ENCODE peak calls at places on chromosomes 4 and X, in eight cellular contexts. G is glutamatergic neuron, T is fibroblast of mammary gland, J is stomach, Y is astrocyte, C is HFF-Myc, Z is A549, A is uterus. O is an unnamed sample.

GRCh38 chr4:184583738-184584502 is 65.3 kb downstream of the CASP3 start:
- DNase-seq in G (no peak), T (no peak), J (no peak), Y (no peak), C (no peak), Z (no peak), A (no peak), O (no peak)

GRCh38 chr4:139208404-139208945 is 31.5 kb upstream of the ELF2 start:
- DNase-seq in G (no peak), T (peak; percentile 98), J (no peak), Y (peak; percentile 72), C (peak; percentile 94), Z (no peak), A (peak; percentile 29), O (peak; percentile 13)

GRCh38 chrX:147803948-147804347 is 107.8 kb upstream of the FMR1 start:
- DNase-seq in G (no peak), T (peak; percentile 2), J (no peak), Y (no peak), C (no peak), Z (peak; percentile 0), A (no peak), O (no peak)

GRCh38 chr4:40848981-40849380 is 99.2 kb downstream of the NSUN7 start:
- DNase-seq in G (no peak), T (peak; percentile 53), J (no peak), Y (no peak), C (no peak), Z (no peak), A (no peak), O (no peak)

GRCh38 chr4:15754323-15754722 is 23.8 kb upstream of the CD38 start:
- DNase-seq in G (no peak), T (no peak), J (no peak), Y (peak; percentile 88), C (no peak), Z (no peak), A (no peak), O (peak; percentile 96)

GRCh38 chr4:95107635-95108034 is 349.9 kb downstream of the BMPR1B start:
- DNase-seq in G (no peak), T (peak; percentile 88), J (peak; percentile 70), Y (peak; percentile 51), C (no peak), Z (no peak), A (no peak), O (peak; percentile 43)

GRCh38 chr4:783133-783541 is 42.8 kb downstream of the CPLX1 start:
- DNase-seq in G (no peak), T (no peak), J (no peak), Y (no peak), C (no peak), Z (no peak), A (no peak), O (no peak)

GRCh38 chr4:56148428-56148827 is 199.7 kb downstream of the CEP135 start:
- DNase-seq in G (no peak), T (peak; percentile 10), J (no peak), Y (no peak), C (no peak), Z (no peak), A (no peak), O (no peak)

GRCh38 chrX:53122013-53122412 is 28.1 kb downstream of the KANTR start:
- DNase-seq in G (no peak), T (no peak), J (no peak), Y (no peak), C (no peak), Z (no peak), A (no peak), O (no peak)

GRCh38 chrX:120452131-120452530 is 17.0 kb downstream of the LAMP2 start:
- DNase-seq in G (no peak), T (peak; percentile 52), J (no peak), Y (no peak), C (no peak), Z (peak; percentile 8), A (no peak), O (peak; percentile 33)

GRCh38 chrX:120450163-120450562 is 18.9 kb downstream of the LAMP2 start:
- DNase-seq in G (no peak), T (no peak), J (no peak), Y (no peak), C (no peak), Z (no peak), A (no peak), O (no peak)

DNA sequence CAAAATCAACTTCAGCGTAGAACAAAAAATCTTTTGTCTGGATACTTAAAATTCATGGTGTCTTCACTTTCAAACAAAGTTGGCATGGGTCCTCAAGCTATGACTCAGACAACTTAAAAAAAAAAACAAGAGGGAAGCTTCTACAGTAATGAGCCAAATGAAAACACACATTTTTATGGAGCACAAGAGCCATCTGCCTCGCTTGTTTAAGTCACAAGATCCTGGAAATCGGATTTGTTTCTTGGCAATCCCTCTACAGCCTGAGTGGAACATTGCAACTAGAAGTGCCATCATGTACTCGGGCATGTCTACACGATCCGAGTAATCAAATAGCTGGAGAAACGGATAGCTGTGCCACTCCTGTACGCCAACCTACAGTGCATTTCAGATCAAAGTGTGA is 22.6 kb downstream of the LAMP2 start:
- DNase-seq in G (no peak), T (peak; percentile 84), J (no peak), Y (peak; percentile 70), C (peak; percentile 37), Z (no peak), A (no peak), O (no peak)
- TF ChIP-seq CTCF in G (no peak), T (peak; percentile 6), J (no peak), Y (no peak), C (no peak), Z (no peak), A (no peak), O (no peak)

GRCh38 chr4:47484169-47484568 is 906 bp upstream of the ATP10D start:
- DNase-seq in G (no peak), T (no peak), J (no peak), Y (no peak), C (no peak), Z (no peak), A (no peak), O (no peak)

GRCh38 chr4:47483722-47484121 is 1.4 kb upstream of the ATP10D start:
- DNase-seq in G (no peak), T (no peak), J (no peak), Y (peak; percentile 42), C (no peak), Z (no peak), A (no peak), O (no peak)

GRCh38 chr4:47486306-47486705 is 1.2 kb downstream of the ATP10D start:
- DNase-seq in G (no peak), T (peak; percentile 30), J (no peak), Y (no peak), C (no peak), Z (no peak), A (no peak), O (no peak)

GRCh38 chr4:47482326-47482725 is 2.7 kb upstream of the ATP10D start:
- DNase-seq in G (no peak), T (peak; percentile 78), J (no peak), Y (peak; percentile 72), C (no peak), Z (no peak), A (no peak), O (peak; percentile 73)

GRCh38 chr4:47485047-47485692 is at the start of gene ATP10D:
- DNase-seq in G (peak; percentile 98), T (peak; percentile 90), J (peak; percentile 96), Y (peak; percentile 87), C (peak; percentile 52), Z (peak; percentile 62), A (peak; percentile 95), O (peak; percentile 91)
- TF ChIP-seq CTCF in G (no peak), T (no peak), J (no peak), Y (no peak), C (no peak), Z (no peak), A (peak; percentile 27), O (peak; percentile 38)

DNA sequence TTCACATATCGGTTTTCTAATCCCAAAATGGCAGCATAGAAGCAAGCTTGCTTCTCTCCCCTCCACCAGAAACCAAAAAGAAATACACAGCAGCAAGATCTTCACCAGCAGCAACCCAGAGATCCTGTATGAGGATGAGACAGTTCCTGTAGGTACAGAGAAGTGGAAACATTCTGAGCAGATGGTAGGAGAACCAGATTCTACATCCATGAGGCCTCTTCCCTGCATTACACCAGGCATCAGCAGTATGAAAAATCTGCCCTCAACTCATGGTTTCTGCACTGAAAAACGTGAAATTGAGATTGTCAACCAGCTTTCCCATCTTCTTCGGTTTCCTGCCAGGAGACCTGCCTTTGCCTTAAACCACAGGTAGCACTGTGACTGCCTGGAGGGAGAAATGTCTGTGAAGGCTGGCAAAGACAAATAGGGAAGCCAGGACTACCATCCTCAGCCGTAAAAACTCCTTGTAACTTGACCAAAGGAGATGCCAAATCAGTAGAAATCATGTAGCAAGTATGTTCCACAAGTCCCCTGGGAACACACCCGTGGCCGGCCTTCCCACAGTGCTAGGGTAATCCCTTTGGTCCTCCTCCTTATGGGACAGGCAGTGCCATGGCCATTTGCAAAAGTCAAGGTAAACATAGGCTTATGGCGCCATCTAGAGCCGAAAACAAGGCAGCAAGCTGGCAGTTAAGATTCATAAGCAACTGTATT is 24.0 kb upstream of the MTHFD2L start:
- DNase-seq in G (peak; percentile 78), T (peak; percentile 95), J (peak; percentile 81), Y (peak; percentile 59), C (peak; percentile 71), Z (peak; percentile 18), A (peak; percentile 53), O (peak; percentile 95)
- TF ChIP-seq CTCF in G (peak; percentile 71), T (peak; percentile 88), J (peak; percentile 49), Y (peak; percentile 98), C (peak; percentile 78), Z (peak; percentile 67), A (peak; percentile 54), O (peak; percentile 85)

GRCh38 chr4:121277194-121278105 is 103.4 kb downstream of the QRFPR start:
- DNase-seq in G (no peak), T (peak; percentile 14), J (no peak), Y (no peak), C (no peak), Z (no peak), A (no peak), O (no peak)
- TF ChIP-seq CTCF in G (peak; percentile 33), T (peak; percentile 38), J (no peak), Y (no peak), C (peak; percentile 38), Z (no peak), A (no peak), O (peak; percentile 58)

O was measured in brain microvascular endothelial cell.